ENCODE peak calls at places on chromosomes 13 and 19, in nine cellular contexts. One of them, this sample, is unnamed. For H3K36me3, the result is how much of the 10 kb centered on the place peaks cover.

GRCh38 chr13:30647824-30648521 is 30.3 kb downstream of the USPL1 start:
- DNase-seq in tibial artery: no peak
- DNase-seq in Caco-2: no peak
- DNase-seq in right lobe of liver: no peak
- DNase-seq in cardiac muscle cell: no peak
- DNase-seq in IMR-90: no peak
- DNase-seq in GM06990: no peak
- DNase-seq in psoas muscle: no peak
- DNase-seq in effector memory CD4-positive, alpha-beta T cell: no peak
- DNase-seq in this sample: no peak

GRCh38 chr13:23180711-23181110 is at the start of gene SGCG:
- DNase-seq in right lobe of liver: no peak
- DNase-seq in IMR-90: no peak
- DNase-seq in tibial artery: no peak
- DNase-seq in cardiac muscle cell: no peak
- DNase-seq in GM06990: no peak
- DNase-seq in psoas muscle: no peak
- DNase-seq in Caco-2: no peak
- DNase-seq in effector memory CD4-positive, alpha-beta T cell: no peak
- DNase-seq in this sample: no peak

GRCh38 chr13:22173605-22174004 is 502.7 kb downstream of the FGF9 start:
- DNase-seq in GM06990: no peak
- DNase-seq in IMR-90: peak
- DNase-seq in effector memory CD4-positive, alpha-beta T cell: no peak
- DNase-seq in right lobe of liver: no peak
- DNase-seq in Caco-2: no peak
- DNase-seq in cardiac muscle cell: no peak
- DNase-seq in tibial artery: no peak
- DNase-seq in psoas muscle: no peak
- DNase-seq in this sample: no peak

GRCh38 chr19:53865918-53866696 is 1.6 kb upstream of the MYADM start:
- DNase-seq in effector memory CD4-positive, alpha-beta T cell: peak
- DNase-seq in cardiac muscle cell: peak
- DNase-seq in right lobe of liver: peak
- DNase-seq in tibial artery: peak
- DNase-seq in GM06990: peak
- DNase-seq in Caco-2: peak
- DNase-seq in IMR-90: peak
- DNase-seq in psoas muscle: peak
- DNase-seq in this sample: peak

GRCh38 chr13:111210488-111210887 is 95.4 kb downstream of the ARHGEF7 start:
- DNase-seq in GM06990: no peak
- DNase-seq in Caco-2: no peak
- DNase-seq in psoas muscle: no peak
- DNase-seq in tibial artery: peak
- DNase-seq in effector memory CD4-positive, alpha-beta T cell: no peak
- DNase-seq in right lobe of liver: no peak
- DNase-seq in IMR-90: peak
- DNase-seq in cardiac muscle cell: no peak
- DNase-seq in this sample: peak

GRCh38 chr19:30254789-30255188 is 117.4 kb upstream of the ZNF536 start:
- DNase-seq in effector memory CD4-positive, alpha-beta T cell: no peak
- DNase-seq in tibial artery: no peak
- DNase-seq in right lobe of liver: no peak
- DNase-seq in GM06990: no peak
- DNase-seq in cardiac muscle cell: no peak
- DNase-seq in IMR-90: no peak
- DNase-seq in Caco-2: no peak
- DNase-seq in psoas muscle: no peak
- DNase-seq in this sample: no peak

GRCh38 chr13:35926859-35927530 is 204.2 kb downstream of the DCLK1 start:
- DNase-seq in tibial artery: no peak
- DNase-seq in Caco-2: no peak
- DNase-seq in IMR-90: peak
- DNase-seq in psoas muscle: no peak
- DNase-seq in right lobe of liver: no peak
- DNase-seq in cardiac muscle cell: no peak
- DNase-seq in GM06990: no peak
- DNase-seq in effector memory CD4-positive, alpha-beta T cell: no peak
- DNase-seq in this sample: no peak

GRCh38 chr13:28357846-28358496 is 137.0 kb downstream of the FLT1 start:
- DNase-seq in effector memory CD4-positive, alpha-beta T cell: no peak
- DNase-seq in cardiac muscle cell: no peak
- DNase-seq in psoas muscle: no peak
- DNase-seq in tibial artery: no peak
- DNase-seq in right lobe of liver: no peak
- DNase-seq in Caco-2: no peak
- DNase-seq in GM06990: peak
- DNase-seq in IMR-90: no peak
- DNase-seq in this sample: no peak

GRCh38 chr13:74197686-74198085 is 63.5 kb upstream of the KLF12 start:
- DNase-seq in effector memory CD4-positive, alpha-beta T cell: no peak
- DNase-seq in cardiac muscle cell: no peak
- DNase-seq in psoas muscle: no peak
- DNase-seq in GM06990: no peak
- DNase-seq in right lobe of liver: no peak
- DNase-seq in tibial artery: no peak
- DNase-seq in IMR-90: no peak
- DNase-seq in Caco-2: no peak
- DNase-seq in this sample: no peak

GRCh38 chr19:56223481-56223880 is 21.4 kb downstream of the ZSCAN5C start:
- DNase-seq in tibial artery: no peak
- DNase-seq in right lobe of liver: no peak
- DNase-seq in psoas muscle: no peak
- DNase-seq in effector memory CD4-positive, alpha-beta T cell: no peak
- DNase-seq in cardiac muscle cell: no peak
- DNase-seq in Caco-2: no peak
- DNase-seq in IMR-90: no peak
- DNase-seq in GM06990: no peak
- DNase-seq in this sample: no peak

GRCh38 chr13:80242728-80243427 is 98.0 kb downstream of the SPRY2 start:
- DNase-seq in Caco-2: no peak
- DNase-seq in tibial artery: no peak
- DNase-seq in IMR-90: no peak
- DNase-seq in psoas muscle: no peak
- DNase-seq in cardiac muscle cell: no peak
- DNase-seq in right lobe of liver: no peak
- DNase-seq in effector memory CD4-positive, alpha-beta T cell: no peak
- DNase-seq in GM06990: no peak
- DNase-seq in this sample: no peak

GRCh38 chr13:29511980-29512379 is 83.5 kb downstream of the SLC7A1 start:
- DNase-seq in effector memory CD4-positive, alpha-beta T cell: no peak
- DNase-seq in tibial artery: peak
- DNase-seq in psoas muscle: no peak
- DNase-seq in Caco-2: no peak
- DNase-seq in cardiac muscle cell: no peak
- DNase-seq in GM06990: no peak
- DNase-seq in IMR-90: peak
- DNase-seq in right lobe of liver: no peak
- DNase-seq in this sample: no peak

GRCh38 chr19:47057328-47057727 is 8.9 kb upstream of the TMEM160 start:
- DNase-seq in IMR-90: peak
- DNase-seq in right lobe of liver: no peak
- DNase-seq in effector memory CD4-positive, alpha-beta T cell: no peak
- DNase-seq in psoas muscle: no peak
- DNase-seq in Caco-2: no peak
- DNase-seq in tibial artery: no peak
- DNase-seq in GM06990: no peak
- DNase-seq in cardiac muscle cell: no peak
- DNase-seq in this sample: no peak

GRCh38 chr19:49434907-49435577 is 6.3 kb downstream of the SLC17A7 start:
- DNase-seq in Caco-2: no peak
- DNase-seq in IMR-90: no peak
- DNase-seq in tibial artery: no peak
- DNase-seq in cardiac muscle cell: no peak
- DNase-seq in right lobe of liver: no peak
- DNase-seq in psoas muscle: no peak
- DNase-seq in effector memory CD4-positive, alpha-beta T cell: no peak
- DNase-seq in GM06990: no peak
- DNase-seq in this sample: no peak

GRCh38 chr13:30375436-30375835 is 46.9 kb upstream of the UBE2L5 start:
- DNase-seq in IMR-90: no peak
- DNase-seq in cardiac muscle cell: no peak
- DNase-seq in GM06990: no peak
- DNase-seq in effector memory CD4-positive, alpha-beta T cell: no peak
- DNase-seq in Caco-2: no peak
- DNase-seq in right lobe of liver: no peak
- DNase-seq in psoas muscle: no peak
- DNase-seq in tibial artery: peak
- DNase-seq in this sample: no peak

GRCh38 chr13:51729853-51730553 is 74.0 kb downstream of the DHRS12 start:
- DNase-seq in cardiac muscle cell: no peak
- DNase-seq in GM06990: no peak
- DNase-seq in IMR-90: peak
- DNase-seq in psoas muscle: peak
- DNase-seq in right lobe of liver: no peak
- DNase-seq in tibial artery: peak
- DNase-seq in Caco-2: peak
- DNase-seq in effector memory CD4-positive, alpha-beta T cell: no peak
- DNase-seq in this sample: no peak

GRCh38 chr13:33744589-33745369 is 73.2 kb upstream of the RFC3 start:
- DNase-seq in cardiac muscle cell: no peak
- DNase-seq in psoas muscle: no peak
- DNase-seq in GM06990: no peak
- DNase-seq in IMR-90: no peak
- DNase-seq in Caco-2: no peak
- DNase-seq in right lobe of liver: no peak
- DNase-seq in tibial artery: no peak
- DNase-seq in effector memory CD4-positive, alpha-beta T cell: no peak
- DNase-seq in this sample: no peak

GRCh38 chr19:39518458-39518857 is 3.5 kb downstream of the SELENOV start:
- DNase-seq in tibial artery: no peak
- DNase-seq in psoas muscle: no peak
- DNase-seq in Caco-2: no peak
- DNase-seq in cardiac muscle cell: no peak
- DNase-seq in right lobe of liver: peak
- DNase-seq in IMR-90: no peak
- DNase-seq in GM06990: no peak
- DNase-seq in effector memory CD4-positive, alpha-beta T cell: no peak
- DNase-seq in this sample: no peak

GRCh38 chr19:36527873-36528193 is 238 bp downstream of the ZNF260 start:
- DNase-seq in tibial artery: no peak
- DNase-seq in right lobe of liver: no peak
- DNase-seq in cardiac muscle cell: no peak
- DNase-seq in effector memory CD4-positive, alpha-beta T cell: no peak
- DNase-seq in psoas muscle: no peak
- DNase-seq in IMR-90: no peak
- DNase-seq in Caco-2: no peak
- DNase-seq in GM06990: no peak
- DNase-seq in this sample: no peak

GRCh38 chr19:35513231-35513974 is at the start of gene DMKN:
- DNase-seq in GM06990: no peak
- DNase-seq in psoas muscle: no peak
- DNase-seq in tibial artery: no peak
- DNase-seq in IMR-90: peak
- DNase-seq in right lobe of liver: no peak
- DNase-seq in Caco-2: no peak
- DNase-seq in cardiac muscle cell: no peak
- DNase-seq in effector memory CD4-positive, alpha-beta T cell: no peak
- DNase-seq in this sample: no peak

GRCh38 chr13:27405521-27406134 is 18.8 kb upstream of the GTF3A start:
- DNase-seq in IMR-90: no peak
- DNase-seq in GM06990: no peak
- DNase-seq in effector memory CD4-positive, alpha-beta T cell: no peak
- DNase-seq in cardiac muscle cell: no peak
- DNase-seq in Caco-2: no peak
- DNase-seq in psoas muscle: no peak
- DNase-seq in tibial artery: no peak
- DNase-seq in right lobe of liver: no peak
- DNase-seq in this sample: no peak

GRCh38 chr13:19862511-19863313 is 737 bp downstream of the ZMYM5 start:
- DNase-seq in right lobe of liver: peak
- DNase-seq in tibial artery: peak
- DNase-seq in psoas muscle: peak
- DNase-seq in IMR-90: peak
- DNase-seq in cardiac muscle cell: peak
- DNase-seq in effector memory CD4-positive, alpha-beta T cell: no peak
- DNase-seq in GM06990: peak
- DNase-seq in Caco-2: peak
- DNase-seq in this sample: peak

DNA sequence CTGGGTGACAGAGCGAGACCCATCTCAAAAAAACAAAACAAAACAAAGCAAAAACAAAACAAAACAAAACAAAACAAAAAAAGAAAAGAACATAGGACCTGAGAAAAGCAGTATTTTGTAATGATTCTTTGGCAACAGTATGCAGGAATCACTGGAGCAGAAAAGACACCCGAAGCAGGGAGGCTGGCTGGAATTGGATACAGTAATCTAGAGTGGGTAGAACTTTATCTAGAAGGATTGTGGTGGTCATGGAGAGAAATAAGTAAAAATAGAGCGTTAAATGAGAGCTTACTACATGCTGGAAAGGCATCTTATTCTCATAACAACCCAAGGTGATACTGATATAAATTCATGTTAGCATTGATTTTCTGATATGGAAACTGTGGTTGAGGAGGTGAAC is 51.2 kb downstream of the KLF5 start:
- DNase-seq in cardiac muscle cell: no peak
- DNase-seq in effector memory CD4-positive, alpha-beta T cell: no peak
- DNase-seq in GM06990: no peak
- DNase-seq in tibial artery: no peak
- DNase-seq in IMR-90: no peak
- DNase-seq in Caco-2: no peak
- DNase-seq in psoas muscle: no peak
- DNase-seq in right lobe of liver: no peak
- DNase-seq in this sample: no peak
- H3K36me3 ChIP-seq in cardiac muscle cell: under half
- H3K36me3 ChIP-seq in effector memory CD4-positive, alpha-beta T cell: under half
- H3K36me3 ChIP-seq in GM06990: under half
- H3K36me3 ChIP-seq in tibial artery: under half
- H3K36me3 ChIP-seq in IMR-90: under half
- H3K36me3 ChIP-seq in Caco-2: under half
- H3K36me3 ChIP-seq in psoas muscle: under half
- H3K36me3 ChIP-seq in right lobe of liver: under half
- H3K36me3 ChIP-seq in this sample: under half

GRCh38 chr13:40756042-40756441 is 14.9 kb downstream of the MRPS31 start:
- DNase-seq in tibial artery: no peak
- DNase-seq in GM06990: no peak
- DNase-seq in right lobe of liver: no peak
- DNase-seq in cardiac muscle cell: no peak
- DNase-seq in effector memory CD4-positive, alpha-beta T cell: no peak
- DNase-seq in psoas muscle: no peak
- DNase-seq in Caco-2: no peak
- DNase-seq in IMR-90: no peak
- DNase-seq in this sample: no peak
- H3K36me3 ChIP-seq in tibial artery: half or more
- H3K36me3 ChIP-seq in GM06990: under half
- H3K36me3 ChIP-seq in right lobe of liver: under half
- H3K36me3 ChIP-seq in cardiac muscle cell: under half
- H3K36me3 ChIP-seq in effector memory CD4-positive, alpha-beta T cell: under half
- H3K36me3 ChIP-seq in psoas muscle: under half
- H3K36me3 ChIP-seq in Caco-2: under half
- H3K36me3 ChIP-seq in IMR-90: under half
- H3K36me3 ChIP-seq in this sample: under half

GRCh38 chr19:18859676-18860301 is 28.0 kb downstream of the UPF1 start:
- DNase-seq in psoas muscle: peak
- DNase-seq in cardiac muscle cell: no peak
- DNase-seq in Caco-2: no peak
- DNase-seq in right lobe of liver: peak
- DNase-seq in GM06990: no peak
- DNase-seq in tibial artery: no peak
- DNase-seq in IMR-90: no peak
- DNase-seq in effector memory CD4-positive, alpha-beta T cell: no peak
- DNase-seq in this sample: no peak
- H3K36me3 ChIP-seq in psoas muscle: under half
- H3K36me3 ChIP-seq in cardiac muscle cell: half or more
- H3K36me3 ChIP-seq in Caco-2: under half
- H3K36me3 ChIP-seq in right lobe of liver: under half
- H3K36me3 ChIP-seq in GM06990: half or more
- H3K36me3 ChIP-seq in tibial artery: half or more
- H3K36me3 ChIP-seq in IMR-90: half or more
- H3K36me3 ChIP-seq in effector memory CD4-positive, alpha-beta T cell: half or more
- H3K36me3 ChIP-seq in this sample: under half

GRCh38 chr19:7640803-7641202 is 3.9 kb downstream of the STXBP2 start:
- DNase-seq in GM06990: no peak
- DNase-seq in Caco-2: no peak
- DNase-seq in cardiac muscle cell: no peak
- DNase-seq in IMR-90: no peak
- DNase-seq in psoas muscle: no peak
- DNase-seq in effector memory CD4-positive, alpha-beta T cell: no peak
- DNase-seq in tibial artery: no peak
- DNase-seq in right lobe of liver: no peak
- DNase-seq in this sample: no peak
- H3K36me3 ChIP-seq in GM06990: under half
- H3K36me3 ChIP-seq in Caco-2: under half
- H3K36me3 ChIP-seq in cardiac muscle cell: under half
- H3K36me3 ChIP-seq in IMR-90: under half
- H3K36me3 ChIP-seq in psoas muscle: under half
- H3K36me3 ChIP-seq in effector memory CD4-positive, alpha-beta T cell: under half
- H3K36me3 ChIP-seq in tibial artery: under half
- H3K36me3 ChIP-seq in right lobe of liver: under half
- H3K36me3 ChIP-seq in this sample: under half

This sample was measured in neural progenitor cell.